ENCODE peak calls at places on chromosomes 2 and 18, in four cellular contexts. W is prostate gland, O is A549, P is pancreas. T is an unnamed sample.

GRCh38 chr2:205198130-205198505 is 484.2 kb upstream of the NRP2 start:
- DNase-seq in W (no peak), O (no peak), P (no peak), T (no peak)

GRCh38 chr2:65432227-65433190 is at the start of gene SPRED2:
- DNase-seq in W (peak), O (peak), P (peak), T (peak)

GRCh38 chr2:9092383-9093282 is 89.1 kb upstream of the MBOAT2 start:
- DNase-seq in W (no peak), O (no peak), P (no peak), T (peak)

GRCh38 chr2:204948364-204948763 is 403.1 kb downstream of the PARD3B start:
- DNase-seq in W (no peak), O (no peak), P (no peak), T (no peak)

GRCh38 chr2:40213071-40213470 is 238.8 kb downstream of the SLC8A1 start:
- DNase-seq in W (no peak), O (no peak), P (no peak), T (peak)

GRCh38 chr2:27776097-27776496 is 4.6 kb downstream of the MRPL33 start:
- DNase-seq in W (peak), O (no peak), P (no peak), T (no peak)

GRCh38 chr18:59180150-59180845 is 39.7 kb upstream of the GRP start:
- DNase-seq in W (peak), O (no peak), P (no peak), T (no peak)

GRCh38 chr2:58967736-58968135 is 726.6 kb upstream of the FANCL start:
- DNase-seq in W (no peak), O (no peak), P (no peak), T (no peak)

GRCh38 chr2:38037757-38038615 is 38.0 kb downstream of the CYP1B1 start:
- DNase-seq in W (peak), O (no peak), P (no peak), T (peak)

DNA sequence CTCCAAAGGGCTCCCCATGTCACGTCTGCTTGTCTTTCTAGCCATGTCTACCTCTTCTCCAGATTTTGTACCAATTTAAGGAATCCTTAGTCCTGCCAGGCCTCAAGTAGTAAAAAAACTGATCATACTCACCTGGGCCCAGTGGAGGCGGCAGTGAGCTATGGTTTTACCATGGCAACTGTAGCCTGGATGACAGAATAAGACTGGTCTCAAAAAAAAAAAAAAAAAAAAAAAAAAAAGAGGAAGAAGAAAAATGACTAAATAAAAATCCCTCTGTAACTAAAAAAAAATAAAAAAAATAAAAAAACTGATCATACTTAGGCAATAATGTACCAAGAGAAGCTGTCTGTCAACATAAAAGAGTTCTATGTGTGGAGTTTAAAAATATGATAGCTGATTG is 221.6 kb downstream of the NR4A2 start:
- DNase-seq in W (no peak), O (no peak), P (peak), T (peak)
- TF ChIP-seq CTCF in W (no peak), O (no peak), P (peak), T (peak)

GRCh38 chr2:196177124-196177523 is 5.7 kb upstream of the STK17B start:
- DNase-seq in W (no peak), O (no peak), P (no peak), T (no peak)
- H3K4me3 ChIP-seq in W (no peak), O (no peak), P (no peak), T (no peak)

GRCh38 chr2:232634319-232635150 is 1.1 kb downstream of the EFHD1 start:
- DNase-seq in W (no peak), O (no peak), P (peak), T (no peak)

GRCh38 chr2:232633413-232634318 is at the start of gene EFHD1:
- DNase-seq in W (peak), O (peak), P (peak), T (peak)

GRCh38 chr2:232632229-232632903 is 1.0 kb upstream of the EFHD1 start:
- DNase-seq in W (no peak), O (no peak), P (no peak), T (no peak)

GRCh38 chr2:232635820-232636219 is 2.4 kb downstream of the EFHD1 start:
- DNase-seq in W (no peak), O (no peak), P (no peak), T (no peak)

DNA sequence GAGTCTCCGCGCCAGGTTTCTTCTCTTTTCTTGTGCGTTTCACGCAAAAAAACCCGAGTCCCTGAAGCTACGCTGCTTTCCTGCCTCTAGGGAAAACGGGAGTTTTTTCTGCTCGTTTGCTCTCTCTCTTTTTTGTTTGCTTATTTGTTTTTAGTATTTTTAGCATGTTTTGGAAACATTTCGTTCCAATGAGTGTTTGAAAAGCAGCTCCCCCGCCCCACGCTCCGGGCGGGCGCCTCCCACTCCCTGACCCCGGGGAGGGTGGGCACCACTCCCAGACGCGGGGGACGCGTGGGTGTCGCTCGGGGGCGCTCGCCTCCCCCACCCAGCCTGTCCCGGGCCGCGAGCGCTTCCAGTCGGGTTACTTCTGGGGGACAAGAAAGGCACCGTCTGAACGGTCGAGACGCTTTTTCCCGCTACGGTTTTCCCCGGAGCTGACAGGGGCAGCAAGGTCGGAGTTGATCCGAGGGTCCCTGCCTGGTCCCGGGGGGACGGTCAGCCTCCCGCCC is 446 bp upstream of the EFHD1 start:
- DNase-seq in W (no peak), O (peak), P (peak), T (no peak)
- TF ChIP-seq CTCF in W (no peak), O (no peak), P (no peak), T (no peak)

GRCh38 chr2:180873219-180873618 is 107.2 kb upstream of the UBE2E3 start:
- DNase-seq in W (no peak), O (peak), P (no peak), T (no peak)
- H3K4me3 ChIP-seq in W (no peak), O (peak), P (no peak), T (no peak)

GRCh38 chr2:24273598-24273997 is 86.7 kb downstream of the ITSN2 start:
- DNase-seq in W (no peak), O (no peak), P (no peak), T (no peak)

GRCh38 chr2:24272161-24272802 is 88.1 kb downstream of the ITSN2 start:
- DNase-seq in W (no peak), O (no peak), P (no peak), T (no peak)

GRCh38 chr2:24276349-24276899 is 83.9 kb downstream of the ITSN2 start:
- DNase-seq in W (peak), O (no peak), P (no peak), T (no peak)

GRCh38 chr2:24274809-24275208 is 85.5 kb downstream of the ITSN2 start:
- DNase-seq in W (no peak), O (no peak), P (no peak), T (no peak)

GRCh38 chr2:24272907-24273306 is 87.4 kb downstream of the ITSN2 start:
- DNase-seq in W (no peak), O (no peak), P (no peak), T (no peak)
- TF ChIP-seq CTCF in W (no peak), O (no peak), P (no peak), T (no peak)

DNA sequence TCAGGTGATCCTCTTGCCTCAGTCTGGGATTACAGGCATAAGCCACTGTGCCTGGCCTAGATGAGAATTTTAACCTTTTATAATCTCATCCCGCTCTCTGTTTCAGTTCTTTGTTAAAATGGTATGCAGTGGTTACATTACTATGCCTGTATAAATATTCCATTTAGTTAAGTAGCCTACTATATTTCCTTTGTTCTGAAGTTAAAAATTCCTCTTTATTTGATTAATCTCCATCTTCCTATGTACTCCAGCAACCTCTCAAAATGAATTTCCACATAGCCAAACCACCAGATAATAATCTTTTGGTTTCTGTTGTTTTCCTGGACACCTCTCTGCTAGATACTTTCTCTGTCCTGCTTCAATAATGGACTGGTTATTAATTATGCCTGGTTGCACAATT is 15.8 kb downstream of the RAB10 start:
- DNase-seq in W (no peak), O (no peak), P (no peak), T (no peak)
- H3K4me3 ChIP-seq in W (no peak), O (no peak), P (no peak), T (no peak)